ENCODE peak calls at places on chromosomes 11 and 22, in five cellular contexts. L, H, W, J and B are unnamed samples.

GRCh38 chr22:30425616-30426394 is at the start of gene MTFP1:
- DNase-seq in L (peak), H (peak), W (peak), J (no peak), B (no peak)

GRCh38 chr11:122668562-122669090 is 13.1 kb downstream of the UBASH3B start:
- DNase-seq in L (peak), H (peak), W (no peak), J (no peak), B (peak)

GRCh38 chr22:19275513-19275912 is 16.0 kb downstream of the CLTCL1 start:
- DNase-seq in L (no peak), H (no peak), W (no peak), J (no peak), B (no peak)

GRCh38 chr11:74846770-74847169 is 98.1 kb downstream of the RNF169 start:
- DNase-seq in L (no peak), H (no peak), W (no peak), J (no peak), B (no peak)

GRCh38 chr22:21457023-21457787 is 10.0 kb upstream of the TMEM191C start:
- DNase-seq in L (peak), H (no peak), W (no peak), J (no peak), B (no peak)

GRCh38 chr22:38924197-38924952 is 33.0 kb upstream of the APOBEC3A start:
- DNase-seq in L (peak), H (no peak), W (peak), J (no peak), B (no peak)

GRCh38 chr11:127350476-127350875 is 349.9 kb upstream of the KIRREL3 start:
- DNase-seq in L (no peak), H (no peak), W (no peak), J (no peak), B (no peak)

GRCh38 chr11:68632802-68633201 is 51.5 kb upstream of the GAL start:
- DNase-seq in L (peak), H (peak), W (peak), J (peak), B (peak)

GRCh38 chr11:121810291-121810690 is 305.7 kb downstream of the BLID start:
- DNase-seq in L (no peak), H (no peak), W (no peak), J (no peak), B (no peak)

GRCh38 chr22:19962909-19963806 is 21.5 kb upstream of the TXNRD2 start:
- DNase-seq in L (no peak), H (no peak), W (peak), J (no peak), B (no peak)

GRCh38 chr11:116471608-116472007 is 301.2 kb downstream of the BUD13 start:
- DNase-seq in L (no peak), H (no peak), W (no peak), J (no peak), B (no peak)

GRCh38 chr22:19865141-19865829 is 10.6 kb upstream of the GNB1L start:
- DNase-seq in L (no peak), H (no peak), W (no peak), J (no peak), B (no peak)

GRCh38 chr22:36816338-36816634 is 549 bp downstream of the PVALB start:
- DNase-seq in L (peak), H (no peak), W (no peak), J (no peak), B (no peak)
- H3K4me3 ChIP-seq in L (peak), H (no peak), W (no peak), J (peak), B (no peak)

GRCh38 chr11:47847892-47848635 is at the start of gene NUP160:
- DNase-seq in L (peak), H (peak), W (peak), J (peak), B (peak)

GRCh38 chr11:47842749-47843148 is 5.4 kb downstream of the NUP160 start:
- DNase-seq in L (no peak), H (no peak), W (no peak), J (no peak), B (no peak)

GRCh38 chr11:47846998-47847397 is 1.2 kb downstream of the NUP160 start:
- DNase-seq in L (no peak), H (no peak), W (no peak), J (no peak), B (no peak)

GRCh38 chr11:47847537-47847891 is 636 bp downstream of the NUP160 start:
- DNase-seq in L (no peak), H (no peak), W (no peak), J (no peak), B (no peak)

GRCh38 chr11:47843354-47844060 is 4.6 kb downstream of the NUP160 start:
- DNase-seq in L (no peak), H (no peak), W (no peak), J (no peak), B (no peak)
- H3K4me3 ChIP-seq in L (no peak), H (no peak), W (no peak), J (no peak), B (no peak)

GRCh38 chr22:23392420-23393121 is 187.5 kb downstream of the IGLL1 start:
- DNase-seq in L (no peak), H (no peak), W (no peak), J (no peak), B (no peak)
- H3K4me3 ChIP-seq in L (no peak), H (no peak), W (no peak), J (no peak), B (no peak)

GRCh38 chr11:65502274-65502851 is 3.5 kb downstream of the MALAT1 start:
- DNase-seq in L (peak), H (no peak), W (no peak), J (no peak), B (no peak)

GRCh38 chr11:65501530-65502273 is 2.9 kb downstream of the MALAT1 start:
- DNase-seq in L (peak), H (no peak), W (no peak), J (no peak), B (no peak)

GRCh38 chr11:65503923-65504670 is 5.3 kb downstream of the MALAT1 start:
- DNase-seq in L (peak), H (no peak), W (no peak), J (no peak), B (no peak)

GRCh38 chr11:65503606-65503922 is 4.7 kb downstream of the MALAT1 start:
- DNase-seq in L (no peak), H (no peak), W (no peak), J (no peak), B (no peak)

GRCh38 chr11:65502852-65503603 is 4.2 kb downstream of the MALAT1 start:
- DNase-seq in L (peak), H (no peak), W (no peak), J (no peak), B (no peak)
- H3K4me3 ChIP-seq in L (peak), H (peak), W (peak), J (peak), B (peak)

GRCh38 chr11:45982656-45983470 is 60.4 kb downstream of the LARGE2 start:
- DNase-seq in L (peak), H (no peak), W (peak), J (peak), B (no peak)
- H3K4me3 ChIP-seq in L (no peak), H (no peak), W (no peak), J (no peak), B (no peak)